ENCODE peak calls at places on chromosome 9, in nine cellular contexts. S, Z, D, H, T, J, B, V and C are unnamed samples.

GRCh38 chr9:122939611-122940010 is 1.2 kb upstream of the RABGAP1 start:
- DNase-seq in D (no peak), V (no peak), T (no peak), S (no peak), B (no peak), H (no peak), Z (no peak), J (no peak), C (no peak)

GRCh38 chr9:138117836-138118235 is 240.3 kb downstream of the CACNA1B start:
- DNase-seq in T (no peak), H (no peak), V (peak; percentile 38), B (no peak), Z (no peak), D (no peak), J (no peak), S (no peak), C (no peak)

GRCh38 chr9:100759166-100759565 is 181.3 kb downstream of the CAVIN4 start:
- DNase-seq in B (no peak), T (no peak), Z (no peak), J (no peak), D (no peak), S (no peak), V (no peak), H (no peak), C (no peak)

GRCh38 chr9:90322296-90322695 is 320.3 kb downstream of the DIRAS2 start:
- DNase-seq in D (no peak), V (no peak), T (no peak), H (no peak), S (no peak), B (no peak), J (no peak), Z (no peak), C (no peak)

GRCh38 chr9:88464851-88465250 is 70.1 kb upstream of the NXNL2 start:
- DNase-seq in V (no peak), S (no peak), T (no peak), J (no peak), Z (no peak), B (no peak), D (no peak), H (no peak), C (no peak)

GRCh38 chr9:107019216-107019615 is 156.2 kb downstream of the ZNF462 start:
- DNase-seq in B (no peak), H (no peak), Z (no peak), J (peak; percentile 80), T (no peak), D (no peak), S (no peak), V (no peak), C (no peak)

GRCh38 chr9:73583590-73583989 is 431.9 kb downstream of the ANXA1 start:
- DNase-seq in T (no peak), B (no peak), S (no peak), Z (no peak), J (no peak), V (no peak), H (no peak), D (no peak), C (no peak)

GRCh38 chr9:92611621-92612275 is 58.2 kb downstream of the IPPK start:
- DNase-seq in T (no peak), V (no peak), Z (no peak), S (no peak), B (no peak), H (no peak), J (peak; percentile 53), D (no peak), C (no peak)

GRCh38 chr9:105354448-105354847 is 93.4 kb upstream of the FSD1L start:
- DNase-seq in T (no peak), J (no peak), V (no peak), B (no peak), D (no peak), Z (no peak), H (no peak), S (no peak), C (no peak)

GRCh38 chr9:74666625-74667316 is 169.6 kb downstream of the RORB start:
- DNase-seq in J (no peak), H (no peak), S (no peak), Z (peak; percentile 25), D (no peak), B (no peak), V (no peak), T (no peak), C (no peak)

GRCh38 chr9:36548454-36548853 is 24.2 kb upstream of the MELK start:
- DNase-seq in T (no peak), J (no peak), D (no peak), S (no peak), Z (no peak), B (no peak), V (no peak), H (no peak), C (no peak)

GRCh38 chr9:105459329-105459728 is 11.5 kb downstream of the FSD1L start:
- DNase-seq in Z (no peak), S (no peak), J (no peak), T (no peak), H (no peak), B (no peak), V (no peak), D (no peak), C (no peak)

GRCh38 chr9:69380301-69380700 is 55.3 kb downstream of the ENTREP1 start:
- DNase-seq in D (no peak), V (no peak), Z (no peak), B (no peak), J (peak; percentile 50), H (no peak), T (no peak), S (no peak), C (no peak)

GRCh38 chr9:21504113-21504512 is 22.0 kb upstream of the IFNE start:
- DNase-seq in J (no peak), T (no peak), Z (no peak), H (no peak), S (no peak), B (no peak), D (no peak), V (no peak), C (no peak)
- H3K27ac ChIP-seq in J (no peak overlapping the region), T (no peak overlapping the region), Z (no peak overlapping the region), H (no peak overlapping the region), S (no peak overlapping the region), B (no peak overlapping the region), D (no peak overlapping the region), V (no peak overlapping the region), C (no peak overlapping the region)

GRCh38 chr9:127186799-127187198 is 64.4 kb upstream of the ANGPTL2 start:
- DNase-seq in S (no peak), J (no peak), D (no peak), B (no peak), T (no peak), V (no peak), Z (no peak), H (no peak), C (no peak)
- TF ChIP-seq POLR2A in S (no peak), J (no peak), D (no peak), B (no peak), T (no peak), V (no peak), Z (no peak), H (no peak), C (no peak)

GRCh38 chr9:995776-996175 is 19.3 kb downstream of the DMRT3 start:
- DNase-seq in D (no peak), B (no peak), V (no peak), H (no peak), Z (no peak), T (no peak), J (no peak), S (peak; percentile 18), C (no peak)
- H3K27ac ChIP-seq in D (no peak overlapping the region), B (no peak overlapping the region), V (no peak overlapping the region), H (no peak overlapping the region), Z (no peak overlapping the region), T (no peak overlapping the region), J (no peak overlapping the region), S (no peak overlapping the region), C (no peak overlapping the region)

DNA sequence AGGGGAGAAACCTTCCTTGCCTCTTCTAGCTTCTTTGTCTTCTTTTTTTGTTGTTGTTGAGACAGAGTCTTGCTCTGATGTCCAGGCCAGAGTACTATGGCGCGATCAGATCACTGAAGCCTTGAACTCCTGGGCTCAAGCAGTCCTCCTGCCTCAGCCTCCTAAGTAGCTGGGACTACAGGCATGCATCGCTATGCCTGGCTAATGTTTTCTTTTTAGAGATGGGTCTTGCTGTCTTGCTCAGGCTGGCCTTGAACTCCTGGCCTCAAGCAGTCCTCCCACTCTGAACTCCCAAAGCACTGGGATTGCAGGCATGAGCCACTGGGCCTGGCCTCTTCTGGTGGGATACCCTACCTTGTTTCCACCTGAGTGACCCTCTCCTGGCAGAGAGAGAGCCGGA is 3.4 kb upstream of the PAXX start:
- DNase-seq in S (no peak), B (no peak), Z (no peak), V (no peak), J (no peak), H (no peak), T (no peak), D (no peak), C (no peak)
- TF ChIP-seq POLR2A in S (no peak), B (no peak), Z (no peak), V (no peak), J (no peak), H (no peak), T (no peak), D (no peak), C (no peak)